ENCODE peak calls at places on chromosomes 3 and 15, in seven cellular contexts. C is activated CD4-positive, alpha-beta T cell treated with anti-CD3 and anti-CD28 coated beads for 36 hours; D is activated T-helper 1 cell treated with anti-CD3 and anti-CD28 coated beads, Interleukin-2, amount 50 U/mL, for 16 hours; T is pulmonary artery endothelial cell; F is germinal center; Y is islet precursor cell; H is putamen. K is an unnamed sample.

GRCh38 chr15:63238796-63239195 is 38.6 kb upstream of the APH1B start:
- DNase-seq in Y (no peak), D (no peak), T (no peak), C (peak), H (no peak), F (no peak), K (peak)

GRCh38 chr3:162367443-162368132 is 871.0 kb downstream of the OTOL1 start:
- DNase-seq in Y (no peak), D (no peak), F (no peak), H (no peak), C (no peak), T (no peak), K (no peak)

GRCh38 chr3:50572158-50572557 is 2.8 kb downstream of the HEMK1 start:
- DNase-seq in D (peak), H (peak), Y (peak), T (peak), C (peak), F (peak), K (no peak)

GRCh38 chr3:138818175-138818574 is 16.6 kb downstream of the PIK3CB start:
- DNase-seq in T (no peak), C (no peak), H (no peak), F (no peak), D (no peak), Y (no peak), K (no peak)

GRCh38 chr3:143158549-143158988 is 39.0 kb downstream of the CHST2 start:
- DNase-seq in T (no peak), D (no peak), C (peak), Y (no peak), F (no peak), H (no peak), K (no peak)

GRCh38 chr3:10342781-10343180 is 21.9 kb upstream of the SEC13 start:
- DNase-seq in D (no peak), T (no peak), H (no peak), F (no peak), Y (no peak), C (no peak), K (no peak)

GRCh38 chr3:169173636-169174035 is 489.9 kb downstream of the MECOM start:
- DNase-seq in F (no peak), D (no peak), Y (no peak), H (no peak), T (no peak), C (no peak), K (no peak)

GRCh38 chr15:46921906-46922305 is 795.4 kb upstream of the SEMA6D start:
- DNase-seq in F (no peak), H (no peak), C (no peak), D (no peak), Y (no peak), T (no peak), K (no peak)

GRCh38 chr3:18740631-18741583 is 315.8 kb upstream of the SATB1 start:
- DNase-seq in C (peak), T (no peak), Y (no peak), D (peak), F (peak), H (no peak), K (no peak)

GRCh38 chr15:66042624-66043023 is 173.3 kb downstream of the RAB11A start:
- DNase-seq in T (no peak), D (no peak), C (no peak), F (no peak), Y (peak), H (no peak), K (no peak)

GRCh38 chr3:46143951-46144473 is 64.1 kb downstream of the CCR1 start:
- DNase-seq in D (no peak), H (peak), C (no peak), T (no peak), Y (no peak), F (no peak), K (no peak)